ENCODE peak calls at places on chromosomes 5 and 9, in ten cellular contexts. One of them, this sample, is unnamed.

GRCh38 chr9:133701321-133701980 is 36.7 kb downstream of the SARDH start:
- DNase-seq in nephron progenitor cell: no peak
- DNase-seq in mammary epithelial cell: no peak
- DNase-seq in EL: no peak
- DNase-seq in psoas muscle: peak
- DNase-seq in GM19239: no peak
- DNase-seq in left colon: no peak
- DNase-seq in cardiac muscle cell: no peak
- DNase-seq in H9: no peak
- DNase-seq in SK-MEL-5: no peak
- DNase-seq in this sample: no peak

GRCh38 chr5:16618138-16618897 is 1.5 kb upstream of the RETREG1 start:
- DNase-seq in nephron progenitor cell: no peak
- DNase-seq in mammary epithelial cell: no peak
- DNase-seq in EL: no peak
- DNase-seq in psoas muscle: no peak
- DNase-seq in GM19239: no peak
- DNase-seq in left colon: no peak
- DNase-seq in cardiac muscle cell: no peak
- DNase-seq in H9: no peak
- DNase-seq in SK-MEL-5: peak
- DNase-seq in this sample: no peak

GRCh38 chr9:137139468-137140150 is 655 bp downstream of the GRIN1 start:
- DNase-seq in nephron progenitor cell: no peak
- DNase-seq in mammary epithelial cell: no peak
- DNase-seq in EL: no peak
- DNase-seq in psoas muscle: no peak
- DNase-seq in GM19239: peak
- DNase-seq in left colon: no peak
- DNase-seq in cardiac muscle cell: no peak
- DNase-seq in H9: no peak
- DNase-seq in SK-MEL-5: no peak
- DNase-seq in this sample: no peak

GRCh38 chr5:79430196-79430595 is 83.7 kb downstream of the HOMER1 start:
- DNase-seq in nephron progenitor cell: no peak
- DNase-seq in mammary epithelial cell: no peak
- DNase-seq in EL: no peak
- DNase-seq in psoas muscle: no peak
- DNase-seq in GM19239: no peak
- DNase-seq in left colon: no peak
- DNase-seq in cardiac muscle cell: no peak
- DNase-seq in H9: no peak
- DNase-seq in SK-MEL-5: no peak
- DNase-seq in this sample: no peak

GRCh38 chr5:1656271-1656975 is 132.7 kb upstream of the LPCAT1 start:
- DNase-seq in nephron progenitor cell: no peak
- DNase-seq in mammary epithelial cell: no peak
- DNase-seq in EL: no peak
- DNase-seq in psoas muscle: peak
- DNase-seq in GM19239: no peak
- DNase-seq in left colon: no peak
- DNase-seq in cardiac muscle cell: no peak
- DNase-seq in H9: peak
- DNase-seq in SK-MEL-5: no peak
- DNase-seq in this sample: no peak

GRCh38 chr5:114361724-114362196 is at the start of gene KCNN2:
- DNase-seq in nephron progenitor cell: peak
- DNase-seq in mammary epithelial cell: peak
- DNase-seq in EL: peak
- DNase-seq in psoas muscle: peak
- DNase-seq in GM19239: no peak
- DNase-seq in left colon: peak
- DNase-seq in cardiac muscle cell: peak
- DNase-seq in H9: peak
- DNase-seq in SK-MEL-5: peak
- DNase-seq in this sample: peak

GRCh38 chr5:149217096-149217801 is 54.4 kb upstream of the AFAP1L1 start:
- DNase-seq in nephron progenitor cell: no peak
- DNase-seq in mammary epithelial cell: no peak
- DNase-seq in EL: no peak
- DNase-seq in psoas muscle: no peak
- DNase-seq in GM19239: no peak
- DNase-seq in left colon: no peak
- DNase-seq in cardiac muscle cell: no peak
- DNase-seq in H9: no peak
- DNase-seq in SK-MEL-5: no peak
- DNase-seq in this sample: no peak

GRCh38 chr5:174052636-174053035 is 7.1 kb downstream of the NSG2 start:
- DNase-seq in nephron progenitor cell: no peak
- DNase-seq in mammary epithelial cell: no peak
- DNase-seq in EL: no peak
- DNase-seq in psoas muscle: no peak
- DNase-seq in GM19239: no peak
- DNase-seq in left colon: no peak
- DNase-seq in cardiac muscle cell: no peak
- DNase-seq in H9: no peak
- DNase-seq in SK-MEL-5: no peak
- DNase-seq in this sample: no peak

GRCh38 chr5:111774525-111774924 is 17.5 kb upstream of the NREP start:
- DNase-seq in nephron progenitor cell: peak
- DNase-seq in mammary epithelial cell: peak
- DNase-seq in EL: peak
- DNase-seq in psoas muscle: peak
- DNase-seq in GM19239: no peak
- DNase-seq in left colon: peak
- DNase-seq in cardiac muscle cell: peak
- DNase-seq in H9: peak
- DNase-seq in SK-MEL-5: peak
- DNase-seq in this sample: peak

GRCh38 chr5:68303038-68303738 is 87.6 kb downstream of the PIK3R1 start:
- DNase-seq in nephron progenitor cell: no peak
- DNase-seq in mammary epithelial cell: peak
- DNase-seq in EL: no peak
- DNase-seq in psoas muscle: no peak
- DNase-seq in GM19239: no peak
- DNase-seq in left colon: no peak
- DNase-seq in cardiac muscle cell: no peak
- DNase-seq in H9: no peak
- DNase-seq in SK-MEL-5: no peak
- DNase-seq in this sample: peak

GRCh38 chr5:96507128-96507527 is 74.1 kb upstream of the PCSK1 start:
- DNase-seq in nephron progenitor cell: no peak
- DNase-seq in mammary epithelial cell: peak
- DNase-seq in EL: no peak
- DNase-seq in psoas muscle: no peak
- DNase-seq in GM19239: no peak
- DNase-seq in left colon: no peak
- DNase-seq in cardiac muscle cell: no peak
- DNase-seq in H9: no peak
- DNase-seq in SK-MEL-5: no peak
- DNase-seq in this sample: peak

GRCh38 chr5:177478711-177479646 is 5.5 kb upstream of the DBN1 start:
- DNase-seq in nephron progenitor cell: no peak
- DNase-seq in mammary epithelial cell: no peak
- DNase-seq in EL: no peak
- DNase-seq in psoas muscle: peak
- DNase-seq in GM19239: no peak
- DNase-seq in left colon: peak
- DNase-seq in cardiac muscle cell: peak
- DNase-seq in H9: no peak
- DNase-seq in SK-MEL-5: no peak
- DNase-seq in this sample: peak

GRCh38 chr9:134341306-134341705 is 15.1 kb downstream of the RXRA start:
- DNase-seq in nephron progenitor cell: no peak
- DNase-seq in mammary epithelial cell: no peak
- DNase-seq in EL: no peak
- DNase-seq in psoas muscle: no peak
- DNase-seq in GM19239: no peak
- DNase-seq in left colon: peak
- DNase-seq in cardiac muscle cell: no peak
- DNase-seq in H9: no peak
- DNase-seq in SK-MEL-5: no peak
- DNase-seq in this sample: no peak

GRCh38 chr5:150295172-150295611 is 5.6 kb upstream of the CAMK2A start:
- DNase-seq in nephron progenitor cell: no peak
- DNase-seq in mammary epithelial cell: peak
- DNase-seq in EL: peak
- DNase-seq in psoas muscle: no peak
- DNase-seq in GM19239: no peak
- DNase-seq in left colon: peak
- DNase-seq in cardiac muscle cell: peak
- DNase-seq in H9: no peak
- DNase-seq in SK-MEL-5: no peak
- DNase-seq in this sample: peak

GRCh38 chr5:96699186-96699820 is 37.1 kb downstream of the CAST start:
- DNase-seq in nephron progenitor cell: no peak
- DNase-seq in mammary epithelial cell: no peak
- DNase-seq in EL: peak
- DNase-seq in psoas muscle: no peak
- DNase-seq in GM19239: no peak
- DNase-seq in left colon: no peak
- DNase-seq in cardiac muscle cell: peak
- DNase-seq in H9: peak
- DNase-seq in SK-MEL-5: peak
- DNase-seq in this sample: peak

GRCh38 chr9:114364123-114364522 is 23.7 kb downstream of the AKNA start:
- DNase-seq in nephron progenitor cell: no peak
- DNase-seq in mammary epithelial cell: peak
- DNase-seq in EL: peak
- DNase-seq in psoas muscle: no peak
- DNase-seq in GM19239: no peak
- DNase-seq in left colon: no peak
- DNase-seq in cardiac muscle cell: peak
- DNase-seq in H9: no peak
- DNase-seq in SK-MEL-5: peak
- DNase-seq in this sample: peak

GRCh38 chr9:76459691-76460635 is 981 bp downstream of the GCNT1 start:
- DNase-seq in nephron progenitor cell: peak
- DNase-seq in mammary epithelial cell: peak
- DNase-seq in EL: peak
- DNase-seq in psoas muscle: no peak
- DNase-seq in GM19239: no peak
- DNase-seq in left colon: peak
- DNase-seq in cardiac muscle cell: peak
- DNase-seq in H9: peak
- DNase-seq in SK-MEL-5: no peak
- DNase-seq in this sample: peak

GRCh38 chr5:17314907-17315471 is 97.6 kb downstream of the BASP1 start:
- DNase-seq in nephron progenitor cell: no peak
- DNase-seq in mammary epithelial cell: no peak
- DNase-seq in EL: no peak
- DNase-seq in psoas muscle: no peak
- DNase-seq in GM19239: peak
- DNase-seq in left colon: no peak
- DNase-seq in cardiac muscle cell: peak
- DNase-seq in H9: no peak
- DNase-seq in SK-MEL-5: no peak
- DNase-seq in this sample: no peak

GRCh38 chr9:87395804-87396458 is 101.7 kb upstream of the DAPK1 start:
- DNase-seq in nephron progenitor cell: no peak
- DNase-seq in mammary epithelial cell: no peak
- DNase-seq in EL: no peak
- DNase-seq in psoas muscle: no peak
- DNase-seq in GM19239: no peak
- DNase-seq in left colon: no peak
- DNase-seq in cardiac muscle cell: no peak
- DNase-seq in H9: no peak
- DNase-seq in SK-MEL-5: no peak
- DNase-seq in this sample: peak

GRCh38 chr9:137556069-137556838 is 4.6 kb downstream of the MRPL41 start:
- DNase-seq in nephron progenitor cell: no peak
- DNase-seq in mammary epithelial cell: no peak
- DNase-seq in EL: no peak
- DNase-seq in psoas muscle: no peak
- DNase-seq in GM19239: no peak
- DNase-seq in left colon: peak
- DNase-seq in cardiac muscle cell: peak
- DNase-seq in H9: no peak
- DNase-seq in SK-MEL-5: no peak
- DNase-seq in this sample: peak

GRCh38 chr5:23013395-23013994 is 160.4 kb upstream of the CDH12 start:
- DNase-seq in nephron progenitor cell: no peak
- DNase-seq in mammary epithelial cell: peak
- DNase-seq in EL: no peak
- DNase-seq in psoas muscle: no peak
- DNase-seq in GM19239: no peak
- DNase-seq in left colon: no peak
- DNase-seq in cardiac muscle cell: no peak
- DNase-seq in H9: no peak
- DNase-seq in SK-MEL-5: peak
- DNase-seq in this sample: no peak

GRCh38 chr9:89961616-89962341 is 357.0 kb downstream of the GADD45G start:
- DNase-seq in nephron progenitor cell: no peak
- DNase-seq in mammary epithelial cell: no peak
- DNase-seq in EL: no peak
- DNase-seq in psoas muscle: no peak
- DNase-seq in GM19239: no peak
- DNase-seq in left colon: no peak
- DNase-seq in cardiac muscle cell: peak
- DNase-seq in H9: no peak
- DNase-seq in SK-MEL-5: no peak
- DNase-seq in this sample: no peak

GRCh38 chr5:136686192-136686872 is 321.0 kb upstream of the TRPC7 start:
- DNase-seq in nephron progenitor cell: no peak
- DNase-seq in mammary epithelial cell: peak
- DNase-seq in EL: peak
- DNase-seq in psoas muscle: no peak
- DNase-seq in GM19239: no peak
- DNase-seq in left colon: no peak
- DNase-seq in cardiac muscle cell: peak
- DNase-seq in H9: peak
- DNase-seq in SK-MEL-5: peak
- DNase-seq in this sample: peak

GRCh38 chr5:121144764-121145163 is 680.7 kb downstream of the PRR16 start:
- DNase-seq in nephron progenitor cell: no peak
- DNase-seq in mammary epithelial cell: peak
- DNase-seq in EL: peak
- DNase-seq in psoas muscle: no peak
- DNase-seq in GM19239: no peak
- DNase-seq in left colon: no peak
- DNase-seq in cardiac muscle cell: peak
- DNase-seq in H9: no peak
- DNase-seq in SK-MEL-5: peak
- DNase-seq in this sample: no peak

GRCh38 chr5:57341380-57341979 is 141.1 kb downstream of the ACTBL2 start:
- DNase-seq in nephron progenitor cell: no peak
- DNase-seq in mammary epithelial cell: no peak
- DNase-seq in EL: no peak
- DNase-seq in psoas muscle: no peak
- DNase-seq in GM19239: no peak
- DNase-seq in left colon: no peak
- DNase-seq in cardiac muscle cell: peak
- DNase-seq in H9: no peak
- DNase-seq in SK-MEL-5: no peak
- DNase-seq in this sample: no peak

GRCh38 chr5:57468481-57469165 is 14.0 kb downstream of the ACTBL2 start:
- DNase-seq in nephron progenitor cell: no peak
- DNase-seq in mammary epithelial cell: peak
- DNase-seq in EL: peak
- DNase-seq in psoas muscle: no peak
- DNase-seq in GM19239: no peak
- DNase-seq in left colon: no peak
- DNase-seq in cardiac muscle cell: peak
- DNase-seq in H9: no peak
- DNase-seq in SK-MEL-5: no peak
- DNase-seq in this sample: no peak

GRCh38 chr5:176155882-176156497 is 82.2 kb upstream of the SIMC1 start:
- DNase-seq in nephron progenitor cell: no peak
- DNase-seq in mammary epithelial cell: no peak
- DNase-seq in EL: no peak
- DNase-seq in psoas muscle: no peak
- DNase-seq in GM19239: no peak
- DNase-seq in left colon: no peak
- DNase-seq in cardiac muscle cell: no peak
- DNase-seq in H9: no peak
- DNase-seq in SK-MEL-5: no peak
- DNase-seq in this sample: no peak

GRCh38 chr9:134223601-134224122 is 59.3 kb upstream of the RNU6ATAC start:
- DNase-seq in nephron progenitor cell: no peak
- DNase-seq in mammary epithelial cell: no peak
- DNase-seq in EL: no peak
- DNase-seq in psoas muscle: peak
- DNase-seq in GM19239: no peak
- DNase-seq in left colon: peak
- DNase-seq in cardiac muscle cell: no peak
- DNase-seq in H9: no peak
- DNase-seq in SK-MEL-5: no peak
- DNase-seq in this sample: no peak

This sample was measured in kidney tubule cell.